ENCODE peak calls at places on chromosome 13, in seven cellular contexts. D is ELR, P is kidney glomerular epithelial cell, I is activated T-cell treated with anti-CD3 and anti-CD28 coated beads for 1 hour, M is upper lobe of right lung, Q is HFFc6, S is H1. C is an unnamed sample.

GRCh38 chr13:65236841-65237418 is 1993.2 kb downstream of the PCDH9 start:
- DNase-seq in Q (no peak), S (no peak), D (no peak), I (no peak), M (no peak), P (no peak), C (no peak)

GRCh38 chr13:40433577-40433976 is 232.9 kb downstream of the FOXO1 start:
- DNase-seq in D (peak; percentile 27), P (no peak), I (no peak), Q (no peak), M (no peak), S (no peak), C (no peak)

GRCh38 chr13:59643906-59644626 is 519.7 kb downstream of the DIAPH3 start:
- DNase-seq in Q (no peak), M (no peak), D (no peak), P (peak; percentile 59), S (no peak), I (no peak), C (peak; percentile 86)

GRCh38 chr13:53015971-53016370 is 12.6 kb upstream of the OLFM4 start:
- DNase-seq in S (no peak), M (no peak), I (no peak), D (no peak), P (no peak), Q (no peak), C (no peak)

GRCh38 chr13:73970413-73971055 is 163.7 kb downstream of the KLF12 start:
- DNase-seq in Q (no peak), D (no peak), P (no peak), S (no peak), M (no peak), I (no peak), C (no peak)

GRCh38 chr13:99963832-99964339 is 7.7 kb downstream of the ZIC5 start:
- DNase-seq in D (no peak), M (no peak), P (no peak), I (no peak), Q (no peak), S (no peak), C (no peak)

GRCh38 chr13:37870895-37871550 is 1.5 kb upstream of the TRPC4 start:
- DNase-seq in M (no peak), D (peak; percentile 82), P (no peak), S (no peak), Q (peak; percentile 50), I (no peak), C (peak; percentile 65)

GRCh38 chr13:51549050-51549449 is 35.2 kb upstream of the WDFY2 start:
- DNase-seq in S (no peak), D (no peak), P (no peak), I (no peak), Q (no peak), M (peak; percentile 68), C (peak; percentile 73)

GRCh38 chr13:34070006-34070405 is 252.1 kb downstream of the RFC3 start:
- DNase-seq in I (no peak), S (no peak), M (no peak), P (no peak), D (peak; percentile 57), Q (no peak), C (peak; percentile 74)

GRCh38 chr13:74128171-74128767 is 5.9 kb downstream of the KLF12 start:
- DNase-seq in D (peak; percentile 80), Q (peak; percentile 19), M (no peak), P (peak; percentile 71), S (no peak), I (no peak), C (peak; percentile 74)

GRCh38 chr13:30033681-30034447 is 183.4 kb upstream of the UBL3 start:
- DNase-seq in M (no peak), D (peak; percentile 93), Q (peak; percentile 96), I (no peak), S (no peak), P (peak; percentile 77), C (peak; percentile 73)

GRCh38 chr13:90867336-90867683 is 480.2 kb upstream of the MIR17HG start:
- DNase-seq in S (peak; percentile 39), I (no peak), M (peak; percentile 73), P (peak; percentile 82), Q (peak; percentile 73), D (peak; percentile 84), C (peak; percentile 65)

GRCh38 chr13:106230450-106230849 is 305.0 kb downstream of the EFNB2 start:
- DNase-seq in S (no peak), D (peak; percentile 75), I (no peak), M (no peak), Q (peak; percentile 28), P (no peak), C (peak; percentile 49)

GRCh38 chr13:43511260-43511970 is 275.4 kb downstream of the ENOX1 start:
- DNase-seq in S (no peak), Q (no peak), D (no peak), I (no peak), M (no peak), P (no peak), C (no peak)

GRCh38 chr13:98285852-98286594 is 109.0 kb upstream of the RNF113B start:
- DNase-seq in Q (no peak), D (no peak), S (no peak), M (no peak), P (no peak), I (no peak), C (no peak)

GRCh38 chr13:104043184-104043583 is 977.0 kb upstream of the SLC10A2 start:
- DNase-seq in P (no peak), M (no peak), I (no peak), Q (no peak), S (no peak), D (peak; percentile 20), C (peak; percentile 53)

GRCh38 chr13:53873558-53873957 is 844.9 kb downstream of the OLFM4 start:
- DNase-seq in P (no peak), M (no peak), I (no peak), D (no peak), S (peak; percentile 17), Q (no peak), C (no peak)

GRCh38 chr13:52010890-52011689 is at the start of gene ATP7B:
- DNase-seq in Q (no peak), M (no peak), I (peak; percentile 5), P (no peak), D (peak; percentile 25), S (no peak), C (no peak)

GRCh38 chr13:21673592-21674270 is 2.9 kb downstream of the FGF9 start:
- DNase-seq in D (peak; percentile 48), I (peak; percentile 21), P (no peak), M (peak; percentile 82), Q (no peak), S (no peak), C (no peak)

GRCh38 chr13:100550433-100550832 is 38.2 kb downstream of the GGACT start:
- DNase-seq in M (peak; percentile 42), P (no peak), S (no peak), I (no peak), D (peak; percentile 46), Q (peak; percentile 57), C (no peak)